ENCODE peak calls at places on chromosomes 7 and 10, in five cellular contexts. G, Q, K, Y and H are unnamed samples.

GRCh38 chr10:102549549-102549948 is 45.8 kb downstream of the SUFU start:
- DNase-seq in G (no peak), Q (no peak), K (no peak), Y (no peak), H (no peak)

GRCh38 chr7:104156842-104157277 is 51.0 kb downstream of the ORC5 start:
- DNase-seq in G (peak; percentile 20), Q (no peak), K (no peak), Y (peak; percentile 61), H (peak; percentile 49)

GRCh38 chr7:21071570-21071969 is 284.9 kb upstream of the SP8 start:
- DNase-seq in G (no peak), Q (no peak), K (no peak), Y (peak; percentile 20), H (no peak)

GRCh38 chr10:33900591-33900990 is 566.1 kb upstream of the NRP1 start:
- DNase-seq in G (no peak), Q (no peak), K (no peak), Y (peak; percentile 49), H (no peak)

GRCh38 chr7:139075871-139076686 is 33.4 kb downstream of the ZC3HAV1 start:
- DNase-seq in G (no peak), Q (no peak), K (no peak), Y (no peak), H (no peak)

GRCh38 chr7:15168489-15168888 is 265.9 kb upstream of the DGKB start:
- DNase-seq in G (no peak), Q (no peak), K (no peak), Y (no peak), H (no peak)

GRCh38 chr7:90312745-90313144 is 8.4 kb downstream of the FAM237B start:
- DNase-seq in G (peak; percentile 18), Q (no peak), K (no peak), Y (peak; percentile 19), H (peak; percentile 21)

GRCh38 chr10:56142092-56142728 is 218.8 kb downstream of the ZWINT start:
- DNase-seq in G (peak; percentile 68), Q (no peak), K (no peak), Y (no peak), H (peak; percentile 1)

GRCh38 chr7:120473352-120473751 is 200.4 kb downstream of the KCND2 start:
- DNase-seq in G (no peak), Q (no peak), K (no peak), Y (no peak), H (no peak)

GRCh38 chr10:116866987-116867595 is 17.8 kb downstream of the ENO4 start:
- DNase-seq in G (no peak), Q (no peak), K (no peak), Y (no peak), H (no peak)

GRCh38 chr10:102230264-102230860 is 4.3 kb downstream of the ELOVL3 start:
- DNase-seq in G (peak; percentile 22), Q (no peak), K (peak; percentile 33), Y (peak; percentile 55), H (peak; percentile 80)

GRCh38 chr10:34187201-34187600 is 627.9 kb downstream of the PARD3 start:
- DNase-seq in G (no peak), Q (no peak), K (no peak), Y (no peak), H (no peak)

GRCh38 chr7:144011458-144012230 is 11.5 kb downstream of the OR6B1 start:
- DNase-seq in G (no peak), Q (no peak), K (no peak), Y (peak; percentile 55), H (no peak)

GRCh38 chr10:54826994-54827560 is 26.0 kb upstream of the PCDH15 start:
- DNase-seq in G (no peak), Q (no peak), K (no peak), Y (peak; percentile 33), H (no peak)

DNA sequence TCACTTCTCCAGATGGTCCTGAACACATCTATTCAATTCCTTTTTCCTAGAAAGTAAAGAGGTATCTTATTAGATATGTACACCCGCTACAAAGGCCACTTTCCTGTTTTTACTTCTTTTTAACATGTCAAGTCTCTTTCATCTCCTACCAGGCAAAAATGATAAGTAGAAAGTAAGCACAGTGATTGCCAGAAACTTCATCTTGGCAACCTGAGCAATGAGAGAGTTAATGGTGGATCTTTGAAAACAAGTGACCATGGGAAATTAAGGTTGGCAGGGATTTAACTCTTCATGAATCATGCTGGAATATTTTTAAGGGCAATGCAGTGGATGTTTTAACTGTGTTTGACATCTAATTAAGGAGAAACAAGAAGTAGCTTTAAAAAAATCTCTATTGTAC is 2.7 kb downstream of the SEMA3A start:
- DNase-seq in G (no peak), Q (no peak), K (no peak), Y (peak; percentile 38), H (no peak)
- TF ChIP-seq CTCF in G (no peak), Q (no peak), K (no peak), Y (no peak), H (no peak)

GRCh38 chr7:10688544-10688943 is 285.1 kb upstream of the PHF14 start:
- DNase-seq in G (no peak), Q (no peak), K (no peak), Y (no peak), H (no peak)

GRCh38 chr7:10684606-10685005 is 289.1 kb upstream of the PHF14 start:
- DNase-seq in G (no peak), Q (no peak), K (no peak), Y (no peak), H (no peak)

GRCh38 chr7:10685040-10685439 is 288.6 kb upstream of the PHF14 start:
- DNase-seq in G (no peak), Q (no peak), K (no peak), Y (no peak), H (no peak)
- TF ChIP-seq CTCF in G (no peak), Q (no peak), K (no peak), Y (no peak), H (no peak)

DNA sequence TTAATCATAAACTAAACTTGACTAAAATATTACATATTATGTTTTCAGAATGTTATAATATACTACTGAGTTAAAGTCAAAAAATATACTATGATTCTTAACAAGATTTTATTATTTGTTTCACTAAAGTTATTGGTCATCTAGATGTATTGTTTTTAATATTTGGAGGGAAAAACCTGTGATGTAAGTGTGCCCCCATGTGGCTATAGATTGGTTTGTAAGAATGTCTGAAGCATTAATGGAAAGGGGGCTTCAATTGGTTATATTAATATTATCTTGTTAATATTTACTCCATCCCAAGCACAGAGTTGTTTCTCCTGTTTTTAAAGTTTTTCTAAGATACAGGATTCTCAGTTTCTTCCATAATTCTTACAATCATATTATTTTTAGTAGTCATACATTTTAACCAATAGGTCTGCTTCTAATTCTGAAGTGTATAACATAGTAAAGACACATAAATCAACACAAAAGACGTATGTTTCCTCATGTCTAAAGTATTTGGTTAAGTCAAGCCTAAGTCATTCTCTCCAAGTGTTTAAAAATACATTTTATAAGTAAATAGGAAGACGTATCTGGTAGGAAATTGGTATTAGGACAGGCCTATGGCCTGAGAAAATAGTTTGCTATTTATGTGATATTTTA is 58.0 kb downstream of the GNAT3 start:
- DNase-seq in G (peak; percentile 9), Q (no peak), K (no peak), Y (peak; percentile 57), H (peak; percentile 52)
- TF ChIP-seq CTCF in G (peak; percentile 19), Q (peak; percentile 75), K (peak; percentile 46), Y (peak; percentile 76), H (peak; percentile 23)

DNA sequence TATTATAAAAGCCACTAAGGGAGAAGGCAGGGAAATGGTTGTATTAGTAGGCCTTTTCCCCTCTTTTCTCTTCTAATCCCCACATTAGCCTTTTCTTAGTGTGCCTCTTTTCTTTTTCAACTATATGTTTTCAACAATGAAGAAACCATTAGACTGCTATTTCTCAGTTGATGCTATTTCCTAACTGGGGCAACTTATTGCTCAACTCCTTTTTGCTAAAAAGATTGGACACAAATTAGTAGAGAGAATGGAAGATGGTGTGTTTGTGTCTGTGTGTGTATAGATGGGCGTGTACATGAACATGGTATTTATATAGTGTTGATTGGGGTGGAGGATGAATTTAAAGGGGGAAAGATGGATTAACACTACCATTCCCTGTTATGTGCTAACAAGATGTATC is 28.4 kb downstream of the TBC1D12 start:
- DNase-seq in G (no peak), Q (no peak), K (no peak), Y (no peak), H (no peak)
- TF ChIP-seq CTCF in G (no peak), Q (no peak), K (no peak), Y (no peak), H (no peak)

GRCh38 chr10:53209941-53210611 is 437.5 kb upstream of the MBL2 start:
- DNase-seq in G (peak; percentile 9), Q (no peak), K (no peak), Y (peak; percentile 97), H (peak; percentile 25)
- TF ChIP-seq CTCF in G (no peak), Q (peak; percentile 31), K (no peak), Y (peak; percentile 99), H (no peak)

DNA sequence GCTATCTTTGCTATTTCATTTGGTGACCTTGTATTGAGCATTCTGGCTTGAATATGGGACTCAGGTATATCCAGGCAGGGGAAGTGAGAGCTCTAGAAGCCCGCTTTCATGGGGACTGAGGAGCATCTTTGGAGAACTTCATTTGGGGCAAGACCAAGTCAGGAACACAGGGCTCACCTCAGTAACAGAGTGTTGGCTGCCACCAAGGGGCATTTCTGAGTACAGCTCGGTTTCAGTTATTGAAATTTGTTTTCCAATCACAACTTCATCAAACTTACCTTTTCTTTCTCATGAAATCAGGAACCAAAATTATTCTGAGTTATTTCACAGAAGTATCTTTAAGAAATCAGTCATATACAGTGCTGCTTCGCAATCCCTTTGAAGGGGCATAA is 337.2 kb downstream of the C7orf25 start:
- DNase-seq in G (no peak), Q (no peak), K (no peak), Y (peak; percentile 34), H (no peak)
- TF ChIP-seq CTCF in G (no peak), Q (no peak), K (no peak), Y (peak; percentile 67), H (no peak)

GRCh38 chr10:91880310-91880709 is 29.0 kb downstream of the FGFBP3 start:
- DNase-seq in G (no peak), Q (no peak), K (no peak), Y (peak; percentile 70), H (peak; percentile 41)
- TF ChIP-seq CTCF in G (no peak), Q (no peak), K (no peak), Y (no peak), H (no peak)

GRCh38 chr10:95290801-95291633 is at the start of gene PDLIM1:
- DNase-seq in G (peak; percentile 88), Q (no peak), K (peak; percentile 73), Y (peak; percentile 68), H (peak; percentile 53)
- TF ChIP-seq CTCF in G (no peak), Q (no peak), K (peak; percentile 5), Y (peak; percentile 28), H (no peak)